ENCODE peak calls at places on chromosomes 1 and 21, in four cellular contexts. One of them, this sample, is unnamed. For H3F3A, the result is how much of the 10 kb centered on the place peaks cover.

GRCh38 chr1:228900099-228900965 is 165.1 kb downstream of the RHOU start:
- DNase-seq in PC-9: no peak
- DNase-seq in GM23248: no peak
- DNase-seq in neural progenitor cell: no peak
- DNase-seq in this sample: no peak

GRCh38 chr1:196897158-196897828 is 9.4 kb downstream of the CFHR4 start:
- DNase-seq in neural progenitor cell: peak
- DNase-seq in GM23248: peak
- DNase-seq in PC-9: no peak
- DNase-seq in this sample: peak

GRCh38 chr1:13703558-13704485 is 3.8 kb downstream of the PRDM2 start:
- DNase-seq in GM23248: no peak
- DNase-seq in neural progenitor cell: no peak
- DNase-seq in PC-9: no peak
- DNase-seq in this sample: no peak

GRCh38 chr21:43917515-43918384 is 52.7 kb downstream of the AGPAT3 start:
- DNase-seq in PC-9: no peak
- DNase-seq in neural progenitor cell: no peak
- DNase-seq in GM23248: no peak
- DNase-seq in this sample: no peak

GRCh38 chr1:7110306-7110705 is 325.1 kb downstream of the CAMTA1 start:
- DNase-seq in neural progenitor cell: no peak
- DNase-seq in GM23248: peak
- DNase-seq in PC-9: no peak
- DNase-seq in this sample: no peak

GRCh38 chr1:154784924-154785531 is 85.1 kb downstream of the KCNN3 start:
- DNase-seq in PC-9: no peak
- DNase-seq in GM23248: no peak
- DNase-seq in neural progenitor cell: no peak
- DNase-seq in this sample: peak

GRCh38 chr1:2358651-2359640 is 32.4 kb downstream of the MORN1 start:
- DNase-seq in neural progenitor cell: no peak
- DNase-seq in PC-9: no peak
- DNase-seq in GM23248: no peak
- DNase-seq in this sample: no peak

GRCh38 chr21:34796518-34797201 is 127.9 kb downstream of the CLIC6 start:
- DNase-seq in neural progenitor cell: no peak
- DNase-seq in GM23248: peak
- DNase-seq in PC-9: no peak
- DNase-seq in this sample: peak

GRCh38 chr1:234214129-234214910 is 158.9 kb upstream of the COA6 start:
- DNase-seq in PC-9: no peak
- DNase-seq in neural progenitor cell: peak
- DNase-seq in GM23248: peak
- DNase-seq in this sample: peak

GRCh38 chr1:89971600-89971999 is 23.3 kb upstream of the ZNF326 start:
- DNase-seq in neural progenitor cell: no peak
- DNase-seq in PC-9: peak
- DNase-seq in GM23248: no peak
- DNase-seq in this sample: no peak

GRCh38 chr1:12851779-12852178 is 3.3 kb upstream of the HNRNPCL1 start:
- DNase-seq in GM23248: peak
- DNase-seq in neural progenitor cell: no peak
- DNase-seq in PC-9: no peak
- DNase-seq in this sample: no peak

GRCh38 chr1:21544095-21544494 is 34.9 kb downstream of the ALPL start:
- DNase-seq in neural progenitor cell: no peak
- DNase-seq in GM23248: no peak
- DNase-seq in PC-9: no peak
- DNase-seq in this sample: no peak

GRCh38 chr1:244730153-244730933 is 77.4 kb downstream of the DESI2 start:
- DNase-seq in GM23248: peak
- DNase-seq in neural progenitor cell: peak
- DNase-seq in PC-9: no peak
- DNase-seq in this sample: peak

GRCh38 chr1:4650486-4650885 is 3.9 kb upstream of the AJAP1 start:
- DNase-seq in PC-9: no peak
- DNase-seq in GM23248: peak
- DNase-seq in neural progenitor cell: no peak
- DNase-seq in this sample: no peak

GRCh38 chr1:59574085-59574484 is 240.7 kb upstream of the HOOK1 start:
- DNase-seq in GM23248: peak
- DNase-seq in neural progenitor cell: no peak
- DNase-seq in PC-9: no peak
- DNase-seq in this sample: no peak

GRCh38 chr1:212759683-212760082 is 31.9 kb downstream of the NSL1 start:
- DNase-seq in GM23248: no peak
- DNase-seq in neural progenitor cell: no peak
- DNase-seq in PC-9: no peak
- DNase-seq in this sample: no peak

GRCh38 chr21:30882907-30883597 is 1.7 kb upstream of the KRTAP11-1 start:
- DNase-seq in PC-9: no peak
- DNase-seq in neural progenitor cell: no peak
- DNase-seq in GM23248: no peak
- DNase-seq in this sample: no peak

GRCh38 chr1:71031426-71031825 is 16.2 kb downstream of the PTGER3 start:
- DNase-seq in PC-9: no peak
- DNase-seq in neural progenitor cell: no peak
- DNase-seq in GM23248: peak
- DNase-seq in this sample: no peak

GRCh38 chr1:15370781-15371467 is 38.8 kb upstream of the EFHD2 start:
- DNase-seq in neural progenitor cell: no peak
- DNase-seq in PC-9: no peak
- DNase-seq in GM23248: no peak
- DNase-seq in this sample: no peak

GRCh38 chr1:3954391-3955160 is 54.5 kb upstream of the C1orf174 start:
- DNase-seq in GM23248: no peak
- DNase-seq in neural progenitor cell: peak
- DNase-seq in PC-9: no peak
- DNase-seq in this sample: no peak

GRCh38 chr1:35847935-35848565 is 35.0 kb upstream of the AGO1 start:
- DNase-seq in PC-9: no peak
- DNase-seq in neural progenitor cell: no peak
- DNase-seq in GM23248: no peak
- DNase-seq in this sample: no peak

GRCh38 chr1:246398126-246398813 is 108.8 kb downstream of the SMYD3 start:
- DNase-seq in neural progenitor cell: no peak
- DNase-seq in GM23248: no peak
- DNase-seq in PC-9: no peak
- DNase-seq in this sample: no peak

GRCh38 chr1:55503663-55504305 is 288.6 kb upstream of the USP24 start:
- DNase-seq in PC-9: no peak
- DNase-seq in neural progenitor cell: no peak
- DNase-seq in GM23248: peak
- DNase-seq in this sample: no peak

GRCh38 chr21:45580576-45581321 is 38.5 kb upstream of the SLC19A1 start:
- DNase-seq in GM23248: no peak
- DNase-seq in PC-9: no peak
- DNase-seq in neural progenitor cell: no peak
- DNase-seq in this sample: no peak

GRCh38 chr1:100607628-100608240 is 69.8 kb downstream of the GPR88 start:
- DNase-seq in neural progenitor cell: no peak
- DNase-seq in GM23248: no peak
- DNase-seq in PC-9: no peak
- DNase-seq in this sample: no peak

GRCh38 chr1:102593276-102593675 is 515.0 kb downstream of the COL11A1 start:
- DNase-seq in PC-9: no peak
- DNase-seq in neural progenitor cell: no peak
- DNase-seq in GM23248: no peak
- DNase-seq in this sample: no peak

GRCh38 chr1:47694011-47694890 is 256.4 kb downstream of the FOXD2 start:
- DNase-seq in neural progenitor cell: no peak
- DNase-seq in GM23248: no peak
- DNase-seq in PC-9: no peak
- DNase-seq in this sample: no peak

GRCh38 chr21:41868062-41868710 is 11.0 kb downstream of the PRDM15 start:
- DNase-seq in PC-9: no peak
- DNase-seq in neural progenitor cell: no peak
- DNase-seq in GM23248: peak
- DNase-seq in this sample: no peak
- H3F3A ChIP-seq in PC-9: under half
- H3F3A ChIP-seq in neural progenitor cell: under half
- H3F3A ChIP-seq in GM23248: under half
- H3F3A ChIP-seq in this sample: under half

GRCh38 chr1:232984577-232985425 is 34.4 kb downstream of the NTPCR start:
- DNase-seq in GM23248: no peak
- DNase-seq in PC-9: no peak
- DNase-seq in neural progenitor cell: no peak
- DNase-seq in this sample: no peak

GRCh38 chr1:232982238-232982944 is 32.0 kb downstream of the NTPCR start:
- DNase-seq in neural progenitor cell: no peak
- DNase-seq in GM23248: peak
- DNase-seq in PC-9: peak
- DNase-seq in this sample: no peak

GRCh38 chr1:232986000-232986922 is 35.9 kb downstream of the NTPCR start:
- DNase-seq in GM23248: no peak
- DNase-seq in neural progenitor cell: no peak
- DNase-seq in PC-9: no peak
- DNase-seq in this sample: no peak

GRCh38 chr1:232983375-232983774 is 33.0 kb downstream of the NTPCR start:
- DNase-seq in PC-9: no peak
- DNase-seq in neural progenitor cell: no peak
- DNase-seq in GM23248: no peak
- DNase-seq in this sample: no peak

GRCh38 chr1:232983817-232984567 is 33.6 kb downstream of the NTPCR start:
- DNase-seq in GM23248: no peak
- DNase-seq in PC-9: no peak
- DNase-seq in neural progenitor cell: no peak
- DNase-seq in this sample: no peak
- TF ChIP-seq EZH2 in GM23248: no peak
- TF ChIP-seq EZH2 in PC-9: no peak
- TF ChIP-seq EZH2 in neural progenitor cell: no peak
- TF ChIP-seq EZH2 in this sample: no peak

GRCh38 chr1:160708821-160709220 is 2.8 kb downstream of the CD48 start:
- DNase-seq in PC-9: no peak
- DNase-seq in GM23248: no peak
- DNase-seq in neural progenitor cell: no peak
- DNase-seq in this sample: no peak
- H3F3A ChIP-seq in PC-9: under half
- H3F3A ChIP-seq in GM23248: under half
- H3F3A ChIP-seq in neural progenitor cell: under half
- H3F3A ChIP-seq in this sample: under half

DNA sequence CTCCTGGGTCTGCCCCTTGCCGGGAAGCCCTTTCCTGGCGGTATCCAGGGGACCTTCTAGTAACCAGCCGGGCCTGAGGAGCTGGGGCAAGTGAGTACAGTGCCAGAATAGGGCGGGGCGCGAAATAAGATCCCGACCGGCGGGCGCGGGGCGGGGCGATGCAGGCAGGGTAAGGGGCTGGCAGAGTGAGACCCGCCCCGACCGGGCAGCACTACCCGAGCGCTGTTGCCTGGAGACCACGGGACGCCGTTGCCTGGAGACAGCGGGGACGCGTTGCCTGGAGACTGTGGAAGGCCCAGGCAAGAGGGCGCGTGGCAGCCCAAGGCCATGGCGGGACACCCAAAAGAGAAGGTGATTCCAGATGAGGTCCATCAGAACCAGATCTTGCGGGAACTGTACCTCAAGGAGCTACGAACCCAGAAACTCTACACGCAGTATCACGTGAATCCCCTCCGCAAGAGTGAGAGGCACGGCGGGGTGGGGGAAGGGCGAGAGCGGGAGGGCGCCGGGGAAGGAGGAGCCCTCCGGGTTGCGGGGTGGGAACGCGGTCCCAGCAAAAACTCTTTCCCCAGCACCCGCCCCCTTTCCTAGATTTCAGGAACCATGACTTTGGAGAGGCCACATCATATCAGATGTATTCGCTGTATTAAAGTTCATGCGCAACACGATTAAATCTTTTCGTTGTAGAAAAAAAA is 24.3 kb downstream of the EBNA1BP2 start:
- DNase-seq in neural progenitor cell: peak
- DNase-seq in GM23248: peak
- DNase-seq in PC-9: peak
- DNase-seq in this sample: peak
- TF ChIP-seq EZH2 in neural progenitor cell: no peak
- TF ChIP-seq EZH2 in GM23248: no peak
- TF ChIP-seq EZH2 in PC-9: no peak
- TF ChIP-seq EZH2 in this sample: no peak

GRCh38 chr1:205665216-205665757 is 15.0 kb downstream of the SLC45A3 start:
- DNase-seq in GM23248: no peak
- DNase-seq in PC-9: peak
- DNase-seq in neural progenitor cell: no peak
- DNase-seq in this sample: no peak

GRCh38 chr1:205668951-205669340 is 11.4 kb downstream of the SLC45A3 start:
- DNase-seq in PC-9: no peak
- DNase-seq in GM23248: no peak
- DNase-seq in neural progenitor cell: peak
- DNase-seq in this sample: no peak

GRCh38 chr1:205664399-205665108 is 15.8 kb downstream of the SLC45A3 start:
- DNase-seq in PC-9: peak
- DNase-seq in GM23248: no peak
- DNase-seq in neural progenitor cell: no peak
- DNase-seq in this sample: no peak

GRCh38 chr1:205667909-205668643 is 12.2 kb downstream of the SLC45A3 start:
- DNase-seq in GM23248: no peak
- DNase-seq in PC-9: peak
- DNase-seq in neural progenitor cell: peak
- DNase-seq in this sample: no peak

DNA sequence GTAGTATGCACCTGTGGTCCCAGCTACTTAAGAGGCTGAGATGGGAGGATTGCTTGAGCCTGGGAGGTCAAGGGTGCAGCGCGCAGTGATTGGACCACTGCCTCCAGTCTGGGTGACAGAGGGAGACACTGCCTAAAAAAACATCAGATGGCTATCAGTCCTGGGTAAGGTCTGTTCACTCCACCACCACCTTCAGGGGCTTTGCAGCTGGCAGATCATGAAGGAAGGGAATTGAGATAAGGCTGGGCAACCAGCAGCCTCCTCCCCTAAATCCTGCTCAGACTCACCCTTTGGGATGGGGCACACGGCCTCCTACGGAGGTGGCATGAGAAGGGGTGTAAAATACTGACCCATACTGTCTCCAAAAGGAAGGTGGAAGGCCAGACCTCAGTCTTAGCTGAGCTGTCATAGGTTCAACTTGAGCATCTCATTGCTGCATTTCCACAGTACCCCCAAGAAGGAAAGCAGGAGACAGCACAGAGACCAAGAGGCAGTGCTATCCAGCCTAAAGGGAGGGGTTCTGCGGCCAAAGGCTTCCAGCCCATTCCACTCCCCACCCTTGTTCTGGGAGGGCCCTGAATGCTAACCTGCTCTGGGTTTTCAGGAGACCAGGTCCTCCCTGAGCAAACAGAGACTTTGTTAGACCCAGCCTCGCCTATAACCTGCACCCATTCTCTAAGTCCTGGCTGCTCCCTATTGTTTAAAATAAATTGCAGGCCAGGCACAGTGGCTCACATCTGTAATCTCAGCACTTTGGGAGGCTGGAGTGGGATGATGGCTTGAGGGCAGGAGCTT is 13.7 kb downstream of the SLC45A3 start:
- DNase-seq in PC-9: no peak
- DNase-seq in GM23248: no peak
- DNase-seq in neural progenitor cell: no peak
- DNase-seq in this sample: no peak
- H3F3A ChIP-seq in PC-9: under half
- H3F3A ChIP-seq in GM23248: under half
- H3F3A ChIP-seq in neural progenitor cell: half or more
- H3F3A ChIP-seq in this sample: under half